ENCODE peak calls at places on chromosomes 16 and 17, in four cellular contexts. L is H9; T is trophoblast cell; U is naive thymus-derived CD4-positive, alpha-beta T cell. R is an unnamed sample. For H3K9me3 and H3K4me1, the result is how much of the 10 kb centered on the place peaks cover.

GRCh38 chr16:47965439-47965838 is 190.4 kb downstream of the ABCC12 start:
- DNase-seq in L (peak), T (no peak), U (no peak), R (no peak)

GRCh38 chr17:49403514-49404289 is 11.0 kb downstream of the PHB1 start:
- DNase-seq in U (no peak), T (no peak), L (no peak), R (no peak)

GRCh38 chr17:49775546-49776260 is 11.8 kb upstream of the FAM117A start:
- DNase-seq in T (no peak), L (no peak), U (no peak), R (no peak)

GRCh38 chr17:1590031-1590746 is 27.6 kb upstream of the PITPNA start:
- DNase-seq in L (no peak), U (no peak), T (peak), R (peak)

GRCh38 chr17:80284631-80285030 is 24.0 kb downstream of the RNF213 start:
- DNase-seq in L (peak), U (no peak), T (no peak), R (no peak)

GRCh38 chr17:62692721-62693431 is 65.4 kb downstream of the MRC2 start:
- DNase-seq in T (no peak), U (no peak), L (peak), R (no peak)

GRCh38 chr16:30567991-30568638 is 3.4 kb downstream of the ZNF688 start:
- DNase-seq in T (no peak), L (no peak), U (peak), R (peak)

GRCh38 chr17:79970576-79971068 is 65.0 kb downstream of the TBC1D16 start:
- DNase-seq in U (no peak), L (peak), T (peak), R (no peak)

GRCh38 chr17:28407130-28407973 is 1.3 kb upstream of the SLC46A1 start:
- DNase-seq in L (peak), T (peak), U (no peak), R (no peak)

GRCh38 chr17:43521389-43521788 is 24.8 kb downstream of the ETV4 start:
- DNase-seq in U (no peak), L (no peak), T (no peak), R (no peak)

GRCh38 chr16:4767872-4768548 is 1.0 kb upstream of the ZNF500 start:
- DNase-seq in U (no peak), L (no peak), T (peak), R (peak)

GRCh38 chr17:40316571-40317344 is 7.8 kb downstream of the RARA start:
- DNase-seq in U (no peak), L (peak), T (peak), R (peak)

GRCh38 chr17:80732268-80732667 is 187.6 kb downstream of the RPTOR start:
- DNase-seq in L (no peak), T (no peak), U (no peak), R (no peak)

DNA sequence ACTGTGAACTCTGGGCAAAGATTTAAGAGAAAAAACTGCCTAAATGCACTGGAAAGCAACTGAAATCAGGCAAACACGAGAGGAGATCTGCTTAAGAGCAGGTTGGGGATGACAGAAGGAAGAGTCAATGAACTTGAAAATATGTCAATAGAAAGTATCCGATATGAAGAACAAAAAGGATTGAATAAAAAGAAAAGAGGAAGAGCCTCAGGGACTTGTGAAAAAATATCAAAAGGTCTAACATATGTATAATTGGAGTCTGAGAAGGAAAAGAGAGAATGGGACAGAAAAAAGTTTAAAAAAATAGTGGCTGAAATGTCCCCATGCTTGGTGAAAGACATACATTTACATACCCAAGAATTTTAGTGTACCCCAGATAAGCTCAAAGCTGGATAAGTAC is 195.5 kb downstream of the COPRS start:
- DNase-seq in L (no peak), U (no peak), T (no peak), R (no peak)
- H3K9me3 ChIP-seq in L (under half), U (under half), T (under half), R (under half)

GRCh38 chr16:57620316-57621231 is 7.9 kb upstream of the ADGRG1 start:
- DNase-seq in L (no peak), U (no peak), T (peak), R (peak)

GRCh38 chr16:57621521-57622268 is 6.7 kb upstream of the ADGRG1 start:
- DNase-seq in L (no peak), T (peak), U (no peak), R (peak)

GRCh38 chr16:57624044-57624688 is 4.3 kb upstream of the ADGRG1 start:
- DNase-seq in U (no peak), T (no peak), L (no peak), R (peak)

GRCh38 chr16:57623251-57624043 is 5.0 kb upstream of the ADGRG1 start:
- DNase-seq in L (peak), T (peak), U (no peak), R (peak)

DNA sequence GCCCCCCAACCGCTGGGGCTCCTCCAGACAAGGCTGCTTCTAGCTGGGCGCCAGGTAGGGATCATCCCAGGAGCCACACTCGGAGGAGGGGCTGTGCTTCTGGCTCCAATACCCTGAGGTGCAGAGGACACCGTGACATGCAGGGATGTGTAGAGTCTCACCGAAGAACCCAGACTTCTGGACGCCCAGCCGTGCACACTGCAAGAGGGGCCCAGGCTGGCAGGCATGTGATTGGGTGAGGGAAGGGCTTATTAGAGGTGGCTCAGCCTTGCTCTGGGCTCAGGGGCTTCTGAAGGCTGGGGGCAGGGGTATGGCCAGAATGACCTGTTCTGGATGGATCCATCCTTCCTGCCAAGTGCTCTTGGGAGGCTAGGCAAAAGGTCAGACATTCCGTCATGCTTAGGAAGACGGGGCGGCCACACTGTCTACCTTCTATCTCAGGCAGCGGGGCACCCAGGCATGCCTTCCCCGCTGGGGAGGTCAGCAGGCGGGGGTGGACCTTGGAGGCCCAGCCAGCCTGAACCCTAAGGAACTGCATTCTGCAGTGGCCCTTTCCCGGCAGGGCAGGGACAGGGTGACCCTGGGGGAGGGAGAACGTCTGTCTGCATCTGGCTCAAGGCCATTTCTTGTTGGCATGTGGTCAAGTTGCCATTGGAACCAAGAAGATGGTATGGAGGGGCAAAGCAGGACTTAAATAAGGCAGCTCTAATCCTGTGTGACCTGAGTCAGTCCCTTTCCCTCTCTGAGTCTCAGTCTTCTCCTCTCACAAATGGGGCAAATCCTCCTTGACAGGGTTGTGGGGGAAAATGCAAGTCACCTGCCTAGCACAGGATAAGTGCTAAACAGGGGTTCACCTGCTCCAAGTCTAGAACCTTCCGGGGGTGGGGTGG is 5.8 kb upstream of the ADGRG1 start:
- DNase-seq in L (no peak), T (no peak), U (no peak), R (peak)
- H3K4me1 ChIP-seq in L (under half), T (half or more), U (under half), R (half or more)

GRCh38 chr16:79434097-79434496 is 166.4 kb downstream of the MAF start:
- DNase-seq in U (no peak), L (no peak), T (no peak), R (no peak)
- H3K9me3 ChIP-seq in U (under half), L (under half), T (under half), R (under half)

GRCh38 chr17:2636169-2636930 is 42.9 kb downstream of the PAFAH1B1 start:
- DNase-seq in L (no peak), T (peak), U (no peak), R (no peak)
- H3K4me1 ChIP-seq in L (under half), T (under half), U (under half), R (under half)

GRCh38 chr16:64657316-64658011 is 464.4 kb downstream of the CDH11 start:
- DNase-seq in T (no peak), L (no peak), U (no peak), R (no peak)

GRCh38 chr16:64659863-64660262 is 462.0 kb downstream of the CDH11 start:
- DNase-seq in U (no peak), T (no peak), L (no peak), R (no peak)

GRCh38 chr16:64656471-64656870 is 465.4 kb downstream of the CDH11 start:
- DNase-seq in L (no peak), U (no peak), T (no peak), R (no peak)

GRCh38 chr16:64648282-64648681 is 473.6 kb downstream of the CDH11 start:
- DNase-seq in L (no peak), T (no peak), U (no peak), R (no peak)

DNA sequence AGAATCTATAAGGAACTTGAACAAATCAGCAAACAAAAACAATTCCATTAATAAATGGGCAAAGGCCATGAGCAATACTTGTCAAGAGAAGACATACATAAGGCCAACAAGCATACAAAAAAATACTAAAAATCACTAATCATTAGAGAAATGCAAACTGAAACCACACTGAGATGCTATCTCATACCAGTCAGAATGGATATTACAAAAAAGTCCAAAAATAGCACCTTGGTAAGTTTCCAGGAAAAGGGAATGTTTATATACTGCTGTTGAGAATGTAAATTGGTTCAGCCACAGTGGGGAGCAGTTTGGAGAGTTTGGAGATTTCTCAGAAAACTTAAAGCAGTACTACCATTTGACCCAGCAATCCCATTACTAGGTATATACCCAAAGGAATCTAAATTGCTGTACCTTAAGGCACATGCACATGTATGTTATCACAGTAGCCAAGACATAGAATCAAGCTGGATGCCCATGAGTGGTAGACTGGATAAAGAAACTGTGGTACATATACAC is 467.7 kb downstream of the CDH11 start:
- DNase-seq in U (no peak), L (no peak), T (no peak), R (no peak)
- H3K9me3 ChIP-seq in U (under half), L (under half), T (under half), R (under half)

GRCh38 chr17:59421722-59422121 is 90.3 kb downstream of the YPEL2 start:
- DNase-seq in T (no peak), L (no peak), U (no peak), R (no peak)
- H3K4me1 ChIP-seq in T (under half), L (under half), U (under half), R (under half)

GRCh38 chr17:70071620-70072019 is 3.4 kb upstream of the KCNJ16 start:
- DNase-seq in L (no peak), U (no peak), T (no peak), R (no peak)

GRCh38 chr17:70071127-70071526 is 3.9 kb upstream of the KCNJ16 start:
- DNase-seq in U (no peak), T (peak), L (no peak), R (no peak)

GRCh38 chr17:70072900-70073299 is 2.1 kb upstream of the KCNJ16 start:
- DNase-seq in U (no peak), T (no peak), L (no peak), R (no peak)

GRCh38 chr17:70070297-70071027 is 4.6 kb upstream of the KCNJ16 start:
- DNase-seq in T (no peak), U (no peak), L (no peak), R (no peak)

GRCh38 chr17:70067104-70067503 is 7.9 kb upstream of the KCNJ16 start:
- DNase-seq in U (no peak), L (no peak), T (no peak), R (no peak)
- H3K9me3 ChIP-seq in U (under half), L (under half), T (under half), R (under half)